ENCODE peak calls at places on chromosomes 5 and 9, in six cellular contexts. D is mucosa of descending colon, V is neural progenitor cell, E is adrenal gland, X is ovary, T is gastrocnemius medialis. B is an unnamed sample. For H3K36me3, the result is how much of the 10 kb centered on the place peaks cover.

GRCh38 chr9:100601216-100601615 is 23.3 kb downstream of the CAVIN4 start:
- DNase-seq in D (peak), V (peak), E (peak), X (no peak), T (no peak), B (peak)

GRCh38 chr5:179131886-179132585 is 71.9 kb downstream of the ZNF354C start:
- DNase-seq in D (no peak), V (no peak), E (no peak), X (no peak), T (no peak), B (no peak)

GRCh38 chr5:125700380-125700856 is 722.8 kb upstream of the GRAMD2B start:
- DNase-seq in D (no peak), V (peak), E (no peak), X (no peak), T (no peak), B (no peak)

GRCh38 chr9:87095961-87096360 is 148.7 kb upstream of the GAS1 start:
- DNase-seq in D (no peak), V (no peak), E (no peak), X (no peak), T (no peak), B (no peak)

GRCh38 chr5:88287302-88287701 is 18.7 kb upstream of the TMEM161B start:
- DNase-seq in D (no peak), V (no peak), E (no peak), X (no peak), T (no peak), B (no peak)

GRCh38 chr5:96337048-96337781 is 95.8 kb downstream of the PCSK1 start:
- DNase-seq in D (no peak), V (no peak), E (no peak), X (no peak), T (no peak), B (peak)

GRCh38 chr5:150034677-150035076 is 34.1 kb downstream of the HMGXB3 start:
- DNase-seq in D (no peak), V (no peak), E (no peak), X (no peak), T (no peak), B (no peak)

GRCh38 chr5:65474129-65474711 is 7.5 kb downstream of the ADAMTS6 start:
- DNase-seq in D (no peak), V (no peak), E (no peak), X (no peak), T (no peak), B (no peak)

GRCh38 chr5:2534251-2534650 is 217.2 kb downstream of the IRX2 start:
- DNase-seq in D (no peak), V (no peak), E (no peak), X (no peak), T (no peak), B (no peak)

GRCh38 chr5:140310434-140310833 is 7.5 kb upstream of the PFDN1 start:
- DNase-seq in D (no peak), V (no peak), E (no peak), X (no peak), T (no peak), B (no peak)

GRCh38 chr9:76576344-76576743 is 117.4 kb downstream of the GCNT1 start:
- DNase-seq in D (no peak), V (no peak), E (peak), X (no peak), T (peak), B (peak)

GRCh38 chr5:150272531-150272930 is 17.0 kb downstream of the CAMK2A start:
- DNase-seq in D (no peak), V (peak), E (peak), X (no peak), T (no peak), B (no peak)

GRCh38 chr5:142816577-142816976 is 46.4 kb downstream of the ARHGAP26 start:
- DNase-seq in D (peak), V (no peak), E (peak), X (no peak), T (peak), B (no peak)

GRCh38 chr5:126947146-126948010 is 83.0 kb downstream of the MARCHF3 start:
- DNase-seq in D (no peak), V (no peak), E (no peak), X (no peak), T (no peak), B (no peak)

GRCh38 chr5:95178046-95178651 is 106.7 kb downstream of the MCTP1 start:
- DNase-seq in D (no peak), V (peak), E (no peak), X (no peak), T (no peak), B (no peak)

GRCh38 chr9:21591221-21592062 is 109.3 kb upstream of the IFNE start:
- DNase-seq in D (no peak), V (peak), E (peak), X (no peak), T (peak), B (no peak)

GRCh38 chr5:155434681-155435080 is 421.1 kb downstream of the KIF4B start:
- DNase-seq in D (no peak), V (no peak), E (no peak), X (no peak), T (no peak), B (no peak)

GRCh38 chr9:109793196-109793595 is 13.2 kb downstream of the PALM2AKAP2 start:
- DNase-seq in D (no peak), V (no peak), E (peak), X (no peak), T (no peak), B (no peak)

GRCh38 chr9:97786341-97786740 is 66.7 kb upstream of the FOXE1 start:
- DNase-seq in D (no peak), V (peak), E (no peak), X (no peak), T (no peak), B (no peak)

GRCh38 chr5:14741721-14742426 is 77.4 kb downstream of the OTULIN start:
- DNase-seq in D (no peak), V (no peak), E (no peak), X (no peak), T (no peak), B (no peak)

GRCh38 chr9:91407580-91408275 is 15.9 kb downstream of the NFIL3 start:
- DNase-seq in D (no peak), V (no peak), E (peak), X (no peak), T (peak), B (no peak)

GRCh38 chr9:70113403-70114022 is 69.9 kb downstream of the MAMDC2 start:
- DNase-seq in D (peak), V (peak), E (peak), X (peak), T (peak), B (no peak)

GRCh38 chr9:407255-407654 is 192.6 kb downstream of the DOCK8 start:
- DNase-seq in D (no peak), V (peak), E (no peak), X (no peak), T (no peak), B (no peak)

GRCh38 chr5:170339780-170340167 is 42.2 kb upstream of the LCP2 start:
- DNase-seq in D (no peak), V (no peak), E (no peak), X (no peak), T (no peak), B (no peak)

GRCh38 chr5:166582416-166582815 is 1709.0 kb upstream of the WWC1 start:
- DNase-seq in D (no peak), V (no peak), E (no peak), X (no peak), T (no peak), B (no peak)

GRCh38 chr9:134592018-134592818 is 49.4 kb upstream of the COL5A1 start:
- DNase-seq in D (no peak), V (no peak), E (no peak), X (no peak), T (peak), B (no peak)

GRCh38 chr5:113488645-113489184 is 462 bp upstream of the MCC start:
- DNase-seq in D (no peak), V (no peak), E (no peak), X (no peak), T (no peak), B (no peak)

GRCh38 chr5:155402927-155403645 is 389.5 kb downstream of the KIF4B start:
- DNase-seq in D (no peak), V (no peak), E (no peak), X (no peak), T (no peak), B (no peak)

GRCh38 chr9:8419871-8420270 is 620.3 kb upstream of the DMAC1 start:
- DNase-seq in D (no peak), V (no peak), E (no peak), X (no peak), T (no peak), B (no peak)

GRCh38 chr5:143120460-143121134 is 282.9 kb downstream of the NR3C1 start:
- DNase-seq in D (no peak), V (no peak), E (no peak), X (no peak), T (no peak), B (no peak)

DNA sequence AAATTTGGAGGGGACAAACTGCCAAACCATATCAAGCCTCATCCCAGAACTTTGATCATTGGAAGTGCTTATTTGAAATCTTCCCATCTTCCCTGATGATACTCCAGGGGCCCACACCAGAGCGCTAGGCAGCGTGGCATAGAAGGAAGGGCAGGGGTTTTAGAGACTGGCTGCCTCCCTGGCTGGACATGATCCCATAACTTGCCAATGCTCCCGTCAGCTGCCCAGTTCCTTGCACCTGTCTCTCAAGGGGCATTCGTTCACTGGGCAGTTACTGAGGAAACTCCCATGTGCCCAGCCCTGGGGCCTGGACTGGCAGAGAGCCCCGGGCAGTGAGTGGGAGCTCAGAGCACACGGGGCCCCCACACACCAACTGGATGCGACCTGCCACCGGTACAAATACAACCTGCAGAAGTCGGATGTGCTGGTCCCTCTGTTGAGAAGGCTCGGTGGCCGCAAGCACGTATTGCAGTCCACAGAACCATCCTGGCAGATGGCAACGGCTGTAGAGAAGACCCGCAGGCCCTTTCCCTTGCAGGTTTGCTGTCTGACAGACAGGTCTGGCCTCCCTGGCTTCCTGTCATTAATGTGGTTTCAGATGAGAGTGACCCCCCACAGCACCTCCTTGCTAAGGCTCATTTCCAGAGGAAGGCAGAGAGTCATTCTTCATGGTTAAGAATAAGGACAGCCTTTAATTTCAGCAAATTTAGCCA is 122.4 kb downstream of the MVB12B start:
- DNase-seq in D (no peak), V (no peak), E (no peak), X (no peak), T (no peak), B (no peak)
- H3K4me3 ChIP-seq in D (no peak), V (no peak), E (no peak), X (no peak), T (no peak), B (no peak)

DNA sequence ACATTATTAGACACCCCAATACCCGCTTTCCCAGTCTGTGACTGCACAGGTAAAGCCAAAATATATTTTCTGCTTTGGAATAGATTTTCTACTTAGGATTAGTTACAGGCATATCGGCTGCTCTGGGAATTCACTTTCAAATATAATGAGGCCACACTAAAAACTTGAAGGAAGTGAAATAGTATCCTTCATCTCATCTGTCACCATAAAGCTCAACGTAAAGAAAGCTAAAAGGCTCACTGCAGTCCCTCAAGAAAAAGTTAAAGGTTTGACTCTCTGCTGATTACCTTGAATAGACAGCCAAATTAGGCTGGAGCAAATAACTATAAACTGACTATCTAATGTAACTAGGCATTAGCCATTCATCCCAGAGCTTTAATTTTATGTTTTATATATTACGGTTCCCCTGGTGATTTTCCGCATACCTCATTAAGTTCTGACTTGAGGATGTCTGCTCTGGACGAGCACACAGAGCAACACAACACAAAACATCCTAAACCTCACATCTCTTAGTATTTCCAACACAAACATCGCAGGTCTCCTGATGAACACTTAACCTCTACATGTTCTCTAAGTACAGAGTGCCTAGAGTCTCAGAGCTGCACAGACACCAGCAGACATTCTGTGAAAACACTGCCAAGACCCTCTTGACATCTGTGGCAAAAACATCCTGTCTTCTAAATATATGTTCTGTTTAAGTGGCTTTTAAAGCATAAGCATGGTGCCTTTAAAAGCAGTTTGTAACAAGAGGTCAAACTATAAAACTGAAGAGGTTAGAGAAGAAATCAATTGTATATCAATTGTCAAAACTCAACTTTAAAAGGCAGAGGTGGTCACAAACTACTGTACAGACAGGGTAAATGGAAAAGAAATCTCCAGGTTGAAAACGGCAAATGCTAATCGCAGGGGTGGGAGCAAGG is 35.4 kb downstream of the ELAVL2 start:
- DNase-seq in D (no peak), V (no peak), E (no peak), X (no peak), T (no peak), B (no peak)
- TF ChIP-seq CTCF in D (no peak), V (no peak), E (no peak), X (no peak), T (no peak), B (no peak)

DNA sequence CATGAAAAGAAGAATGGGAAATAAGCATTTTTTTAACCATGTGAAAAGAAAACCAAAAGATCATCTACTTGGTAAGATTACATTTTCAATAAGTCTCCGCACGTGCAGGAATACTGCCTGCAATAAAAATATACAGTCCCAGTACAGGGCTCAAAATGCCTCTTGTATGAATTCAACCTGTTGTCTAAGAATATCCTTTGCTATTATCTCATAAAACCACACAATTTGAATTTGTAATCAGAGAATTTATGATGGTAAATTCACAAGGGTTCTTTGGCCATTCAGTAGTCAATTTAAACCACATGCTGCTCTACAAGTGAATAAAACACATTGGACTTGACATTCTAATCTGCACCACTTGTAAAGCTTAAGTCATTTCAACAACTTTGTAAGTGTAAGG is 46.6 kb downstream of the ST8SIA4 start:
- DNase-seq in D (no peak), V (no peak), E (no peak), X (no peak), T (no peak), B (peak)
- H3K36me3 ChIP-seq in D (under half), V (under half), E (under half), X (under half), T (under half), B (under half)

GRCh38 chr9:127185931-127186781 is 63.7 kb upstream of the ANGPTL2 start:
- DNase-seq in D (peak), V (peak), E (peak), X (peak), T (peak), B (no peak)

GRCh38 chr9:127188396-127188795 is 66.0 kb upstream of the ANGPTL2 start:
- DNase-seq in D (peak), V (no peak), E (no peak), X (no peak), T (no peak), B (no peak)

GRCh38 chr9:127185181-127185580 is 62.7 kb upstream of the ANGPTL2 start:
- DNase-seq in D (no peak), V (no peak), E (no peak), X (no peak), T (peak), B (no peak)

GRCh38 chr9:127187231-127187956 is 65.0 kb upstream of the ANGPTL2 start:
- DNase-seq in D (no peak), V (peak), E (peak), X (peak), T (peak), B (no peak)

DNA sequence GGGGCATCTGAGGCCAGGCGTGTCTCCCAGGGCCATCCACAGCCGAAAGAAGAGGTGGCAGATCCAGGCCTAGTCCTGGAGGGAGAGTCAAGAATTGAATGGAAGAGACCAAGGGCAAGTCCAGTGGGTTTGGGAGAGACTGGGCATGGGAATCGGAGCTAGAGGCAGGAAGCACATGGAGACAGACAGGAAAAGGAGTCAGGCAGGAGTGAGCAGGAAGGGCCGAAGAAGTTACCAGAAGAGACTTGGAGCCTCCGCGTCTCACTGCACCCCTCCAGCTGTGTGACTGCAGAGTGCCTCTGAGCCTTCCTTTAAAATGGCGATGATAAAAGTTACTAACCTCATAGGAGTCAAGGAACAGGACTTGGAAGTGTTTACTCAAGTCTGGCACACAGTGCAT is 64.4 kb upstream of the ANGPTL2 start:
- DNase-seq in D (no peak), V (no peak), E (no peak), X (no peak), T (no peak), B (no peak)
- H3K4me3 ChIP-seq in D (no peak), V (no peak), E (no peak), X (no peak), T (no peak), B (no peak)

DNA sequence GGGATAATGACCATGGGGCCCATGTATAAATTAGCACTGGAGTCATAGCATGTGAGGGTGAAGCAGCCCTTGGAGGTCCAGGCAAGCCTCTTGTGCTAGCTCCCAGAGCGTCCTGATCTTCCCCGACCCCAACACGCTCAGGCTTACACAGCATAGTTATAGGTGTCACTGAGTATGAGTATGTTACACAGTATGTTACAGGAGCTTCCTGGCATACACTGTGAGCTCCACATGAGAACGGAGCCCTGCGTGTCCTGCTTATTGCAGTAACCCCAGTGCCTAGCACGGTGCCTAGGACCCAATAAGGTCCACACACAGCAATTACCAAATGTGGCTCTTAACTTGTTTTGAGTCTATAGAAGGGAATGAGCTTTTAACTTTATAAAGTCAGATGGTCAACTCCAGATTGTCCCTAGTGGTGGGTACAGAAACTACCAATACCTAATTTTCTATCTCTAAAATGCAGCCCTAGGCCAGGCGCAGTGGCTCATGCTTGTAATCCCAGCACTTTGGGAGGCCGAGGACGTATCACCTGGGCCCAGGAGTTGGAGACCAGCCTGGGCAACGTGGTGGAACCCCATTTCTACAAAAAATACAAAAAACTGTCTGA is 64.1 kb downstream of the PLAC8L1 start:
- DNase-seq in D (no peak), V (no peak), E (no peak), X (no peak), T (no peak), B (no peak)
- TF ChIP-seq CTCF in D (no peak), V (peak), E (peak), X (no peak), T (no peak), B (peak)